ENCODE peak calls at places on chromosomes 4 and X, in five cellular contexts. E is K562, K is GM12891, M is H1, H is HepG2. A is an unnamed sample.

GRCh38 chr4:176660561-176660960 is 132.2 kb downstream of the VEGFC start:
- DNase-seq in K (no peak), M (no peak), H (no peak), E (no peak), A (no peak)

GRCh38 chrX:63424063-63424462 is 72.9 kb upstream of the SPIN4 start:
- DNase-seq in H (no peak), K (no peak), M (no peak), E (no peak), A (no peak)

GRCh38 chrX:69179380-69179911 is 14.2 kb upstream of the PJA1 start:
- DNase-seq in H (no peak), M (no peak), K (no peak), E (no peak), A (no peak)

GRCh38 chrX:40552768-40553167 is 28.0 kb upstream of the ATP6AP2 start:
- DNase-seq in E (no peak), K (no peak), M (no peak), H (no peak), A (no peak)

GRCh38 chr4:184913356-184914143 is 87.8 kb upstream of the ACSL1 start:
- DNase-seq in E (no peak), M (no peak), K (no peak), H (no peak), A (no peak)

GRCh38 chrX:12819231-12819630 is 28.0 kb downstream of the PRPS2 start:
- DNase-seq in H (no peak), K (no peak), M (no peak), E (no peak), A (no peak)

GRCh38 chrX:135923353-135923752 is 29.8 kb downstream of the SAGE1 start:
- DNase-seq in M (peak; percentile 28), H (no peak), K (no peak), E (no peak), A (no peak)

GRCh38 chr4:174120446-174121142 is 162.9 kb downstream of the FBXO8 start:
- DNase-seq in M (no peak), H (peak; percentile 62), K (no peak), E (peak; percentile 48), A (no peak)

GRCh38 chr4:187019896-187020295 is 296.2 kb upstream of the FAT1 start:
- DNase-seq in M (peak; percentile 49), K (no peak), E (no peak), H (no peak), A (no peak)

GRCh38 chr4:164357957-164358356 is 396.0 kb upstream of the SMIM31 start:
- DNase-seq in H (no peak), E (no peak), K (no peak), M (no peak), A (no peak)

GRCh38 chr4:8391972-8392371 is 48.6 kb downstream of the ACOX3 start:
- DNase-seq in M (no peak), K (peak; percentile 48), H (no peak), E (no peak), A (peak; percentile 49)

GRCh38 chr4:172142331-172142738 is 329.1 kb downstream of the GALNTL6 start:
- DNase-seq in E (no peak), M (no peak), H (no peak), K (no peak), A (no peak)

GRCh38 chrX:106037835-106038473 is 573 bp downstream of the SERPINA7 start:
- DNase-seq in H (no peak), K (no peak), E (no peak), M (no peak), A (no peak)

GRCh38 chr4:5750052-5750950 is 39.3 kb downstream of the EVC start:
- DNase-seq in E (peak; percentile 14), H (no peak), K (no peak), M (peak; percentile 24), A (no peak)

GRCh38 chrX:69195197-69195596 is 29.9 kb upstream of the PJA1 start:
- DNase-seq in H (peak; percentile 71), M (no peak), E (no peak), K (no peak), A (no peak)

GRCh38 chr4:7157140-7157488 is 35.2 kb upstream of the SORCS2 start:
- DNase-seq in E (no peak), M (no peak), K (no peak), H (no peak), A (no peak)

GRCh38 chr4:7252051-7252450 is 59.7 kb downstream of the SORCS2 start:
- DNase-seq in K (no peak), E (no peak), H (no peak), M (no peak), A (no peak)

GRCh38 chr4:113835005-113835404 is 73.5 kb upstream of the CAMK2D start:
- DNase-seq in K (no peak), E (no peak), M (no peak), H (no peak), A (no peak)

DNA sequence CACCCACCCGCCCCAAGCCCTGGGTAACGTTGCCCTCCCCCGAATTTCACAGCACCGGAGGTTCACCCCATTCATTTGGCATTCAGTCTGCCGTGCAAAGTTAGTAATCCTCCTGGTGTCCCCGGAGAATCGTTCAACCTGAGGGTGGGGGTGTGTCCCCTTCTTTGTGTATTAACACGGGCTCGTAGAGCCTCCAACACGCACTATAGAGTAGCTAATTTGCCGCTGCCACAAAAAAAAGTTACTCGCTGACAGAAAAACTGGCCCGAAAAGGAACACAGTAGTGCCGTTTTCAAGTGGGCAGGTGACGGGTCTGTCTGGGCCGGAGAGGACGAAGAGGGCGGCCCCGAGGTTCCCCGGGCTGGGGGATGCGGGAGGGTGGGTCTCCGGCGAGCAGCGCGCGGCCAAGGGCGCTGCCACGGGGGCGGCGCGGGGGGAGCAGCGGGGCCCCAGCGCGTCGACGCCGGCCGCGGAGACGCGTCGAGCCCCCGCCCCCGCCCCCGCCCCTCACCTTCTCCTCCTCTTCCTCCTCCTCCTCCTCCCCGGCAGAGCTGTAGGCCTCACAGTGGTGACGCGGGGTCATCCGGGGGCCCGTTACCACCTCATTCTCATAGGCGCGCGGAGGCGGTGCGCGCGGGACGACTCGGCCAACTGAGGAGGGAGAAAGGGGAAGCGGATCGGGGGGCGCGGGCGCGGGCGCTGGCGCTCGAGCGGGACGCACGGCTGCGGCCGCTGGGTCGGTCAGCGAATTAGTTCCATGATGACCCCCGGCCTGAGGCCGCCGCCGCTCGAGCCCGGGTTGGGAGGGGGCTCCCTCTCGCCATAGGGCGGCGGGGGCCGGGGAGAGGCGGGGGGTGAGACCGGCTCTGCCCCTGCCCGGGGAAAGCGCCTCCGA is 581 bp downstream of the CCNI start:
- DNase-seq in K (peak; percentile 53), M (peak; percentile 73), H (peak; percentile 70), E (peak; percentile 82), A (peak; percentile 57)
- TF ChIP-seq POLR2A in K (no peak), M (no peak), H (no peak), E (no peak), A (no peak)

GRCh38 chr4:35461931-35462659 is 782.2 kb downstream of the ARAP2 start:
- DNase-seq in H (no peak), K (no peak), E (no peak), M (no peak), A (no peak)

GRCh38 chr4:35463251-35463952 is 780.9 kb downstream of the ARAP2 start:
- DNase-seq in K (no peak), H (no peak), M (peak; percentile 45), E (no peak), A (no peak)

GRCh38 chr4:35465096-35465495 is 779.2 kb downstream of the ARAP2 start:
- DNase-seq in H (no peak), M (no peak), K (no peak), E (no peak), A (no peak)
- TF ChIP-seq TAF1 in H (no peak), M (no peak), K (no peak), E (no peak), A (no peak)

GRCh38 chrX:150848914-150849365 is 49.5 kb downstream of the CD99L2 start:
- DNase-seq in M (no peak), K (no peak), H (peak; percentile 54), E (no peak), A (no peak)
- TF ChIP-seq POLR2AphosphoS5 in M (no peak), K (no peak), H (no peak), E (no peak), A (no peak)

GRCh38 chr4:75516144-75516543 is 1.9 kb downstream of the THAP6 start:
- DNase-seq in H (no peak), M (no peak), K (no peak), E (no peak), A (no peak)

GRCh38 chr4:75512336-75513211 is 1.6 kb downstream of the RCHY1 start:
- DNase-seq in M (no peak), E (peak; percentile 57), K (no peak), H (peak; percentile 24), A (no peak)

GRCh38 chr4:75513529-75514130 is 573 bp downstream of the RCHY1 start:
- DNase-seq in H (no peak), K (no peak), E (no peak), M (no peak), A (no peak)

GRCh38 chr4:75514949-75515612 is 808 bp downstream of the THAP6 start:
- DNase-seq in E (no peak), H (no peak), M (no peak), K (no peak), A (no peak)

GRCh38 chr4:75514131-75514948 is at the start of the genes RCHY1 and THAP6:
- DNase-seq in H (peak; percentile 96), K (peak; percentile 53), E (peak; percentile 84), M (peak; percentile 93), A (peak; percentile 49)
- TF ChIP-seq POLR2A in H (peak; percentile 94), K (peak; percentile 95), E (peak; percentile 97), M (peak; percentile 81), A (peak; percentile 96)

DNA sequence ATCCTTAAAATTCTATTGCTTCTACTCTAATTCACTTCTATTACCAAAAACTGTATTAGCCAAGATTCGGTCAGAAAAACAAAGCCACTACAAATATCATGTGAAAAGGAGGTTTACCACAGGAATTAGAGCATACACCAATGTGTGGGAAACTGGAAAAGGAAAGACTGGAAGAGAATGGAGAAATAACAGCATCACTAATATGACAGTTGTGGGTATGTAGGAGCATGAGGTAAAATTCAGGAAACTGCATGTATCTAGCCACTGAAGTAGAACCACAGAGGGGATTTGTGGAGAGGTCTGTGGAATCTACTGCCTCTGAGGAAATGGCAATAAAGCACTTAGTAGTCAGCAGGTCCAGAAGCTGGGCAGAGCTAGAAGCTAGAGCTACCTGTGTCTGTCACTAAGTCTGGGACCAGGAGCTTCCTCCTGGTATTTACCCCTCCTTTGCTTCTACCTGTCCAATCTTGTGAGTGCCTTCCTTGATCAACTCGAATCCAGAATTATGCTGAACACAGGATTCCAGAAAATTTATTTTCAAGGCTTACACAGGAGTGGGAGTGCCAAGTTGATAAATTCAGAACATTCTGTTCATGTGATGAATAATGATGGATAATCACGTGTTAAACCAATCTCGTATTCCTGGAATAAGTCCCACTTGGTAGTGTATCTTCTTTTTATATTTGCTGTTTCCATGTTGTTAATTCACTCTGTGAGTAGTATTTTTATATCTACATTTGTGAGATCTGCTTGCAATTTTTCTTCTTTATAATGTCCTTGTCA is 52.6 kb downstream of the NAF1 start:
- DNase-seq in K (no peak), M (no peak), H (no peak), E (no peak), A (no peak)
- TF ChIP-seq TAF1 in K (no peak), M (no peak), H (no peak), E (no peak), A (no peak)

DNA sequence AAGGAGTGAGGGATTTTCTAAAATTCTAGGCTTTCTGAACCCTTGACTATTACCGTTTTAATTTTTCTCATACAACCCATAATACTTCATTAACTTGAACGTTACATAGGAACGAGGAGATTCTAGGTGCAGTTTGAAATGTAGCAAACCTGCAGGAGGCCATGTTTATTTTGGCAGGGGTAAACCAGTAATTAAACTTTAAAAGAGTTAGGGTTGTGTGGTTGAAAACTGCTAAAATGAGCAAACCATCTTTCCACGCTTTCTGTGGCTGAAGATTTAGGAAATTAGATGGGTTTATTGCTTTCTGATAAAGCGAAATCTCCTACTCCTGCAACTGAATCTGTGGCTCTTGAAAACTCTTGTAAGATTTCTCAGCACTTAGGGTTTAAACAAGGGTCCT is 1.7 kb downstream of the PHEX start:
- DNase-seq in M (no peak), H (no peak), K (no peak), E (no peak), A (no peak)
- TF ChIP-seq POLR2AphosphoS5 in M (no peak), H (no peak), K (no peak), E (no peak), A (no peak)

GRCh38 chrX:1392376-1393130 is 640 bp upstream of the SLC25A6 start:
- DNase-seq in M (no peak), E (peak; percentile 50), H (no peak), K (peak; percentile 65), A (peak; percentile 58)
- TF ChIP-seq POLR2A in M (no peak), E (no peak), H (peak; percentile 73), K (peak; percentile 82), A (peak; percentile 82)